ENCODE peak calls at places on chromosomes 5 and 9, in four cellular contexts. S is brain microvascular endothelial cell, Y is NCI-H2081, T is fibroblast of the aortic adventitia. K is an unnamed sample.
A peak's percentile ranks its signal among the peaks of the same experiment; 100 is the strongest.

GRCh38 chr5:180160215-180160614 is 48.8 kb downstream of the RASGEF1C start:
- DNase-seq in S (no peak), Y (no peak), T (no peak), K (no peak)

GRCh38 chr9:98425079-98425478 is 169.6 kb upstream of the TBC1D2 start:
- DNase-seq in S (no peak), Y (no peak), T (no peak), K (no peak)

GRCh38 chr5:52712354-52712753 is 75.4 kb upstream of the ITGA1 start:
- DNase-seq in S (no peak), Y (no peak), T (no peak), K (no peak)

GRCh38 chr5:111968459-111968858 is 211.5 kb upstream of the NREP start:
- DNase-seq in S (no peak), Y (no peak), T (peak; percentile 96), K (no peak)

GRCh38 chr9:127776195-127776918 is 2.1 kb downstream of the SH2D3C start:
- DNase-seq in S (no peak), Y (peak; percentile 15), T (no peak), K (no peak)

GRCh38 chr9:91207481-91207888 is 154.2 kb downstream of the AUH start:
- DNase-seq in S (peak; percentile 60), Y (no peak), T (peak; percentile 64), K (peak; percentile 27)

GRCh38 chr9:126024581-126025230 is 277.5 kb downstream of the PBX3 start:
- DNase-seq in S (no peak), Y (no peak), T (no peak), K (no peak)

GRCh38 chr5:133421394-133421793 is 190.9 kb downstream of the FSTL4 start:
- DNase-seq in S (peak; percentile 25), Y (no peak), T (peak; percentile 4), K (no peak)

GRCh38 chr5:136638084-136638483 is 272.7 kb upstream of the TRPC7 start:
- DNase-seq in S (no peak), Y (no peak), T (peak; percentile 11), K (peak; percentile 21)

GRCh38 chr5:179256229-179257189 is 88.8 kb downstream of the ADAMTS2 start:
- DNase-seq in S (no peak), Y (no peak), T (peak; percentile 39), K (no peak)

GRCh38 chr9:133707761-133708122 is 30.4 kb downstream of the SARDH start:
- DNase-seq in S (no peak), Y (no peak), T (no peak), K (no peak)

GRCh38 chr5:139677404-139678282 is 29.5 kb downstream of the CXXC5 start:
- DNase-seq in S (no peak), Y (no peak), T (no peak), K (no peak)

GRCh38 chr9:94918038-94918753 is 191.7 kb downstream of the AOPEP start:
- DNase-seq in S (no peak), Y (no peak), T (no peak), K (no peak)

GRCh38 chr5:6436715-6437340 is 11.8 kb upstream of the UBE2QL1 start:
- DNase-seq in S (no peak), Y (no peak), T (no peak), K (no peak)

GRCh38 chr5:126855266-126855665 is 78.3 kb downstream of the LMNB1 start:
- DNase-seq in S (peak; percentile 42), Y (no peak), T (no peak), K (no peak)

GRCh38 chr5:61275841-61276240 is 56.2 kb upstream of the ZSWIM6 start:
- DNase-seq in S (peak; percentile 50), Y (no peak), T (peak; percentile 73), K (peak; percentile 12)

GRCh38 chr5:172224996-172225395 is 31.0 kb downstream of the EFCAB9 start:
- DNase-seq in S (no peak), Y (peak; percentile 26), T (no peak), K (no peak)

GRCh38 chr9:130872912-130873503 is 23.6 kb downstream of the QRFP start:
- DNase-seq in S (no peak), Y (peak; percentile 20), T (peak; percentile 36), K (no peak)

GRCh38 chr5:568061-568781 is 43.9 kb upstream of the CEP72 start:
- DNase-seq in S (no peak), Y (no peak), T (no peak), K (no peak)

GRCh38 chr5:62572918-62573514 is 5.6 kb upstream of the LRRC70 start:
- DNase-seq in S (no peak), Y (no peak), T (no peak), K (no peak)

GRCh38 chr5:142800776-142801494 is 30.8 kb downstream of the ARHGAP26 start:
- DNase-seq in S (no peak), Y (no peak), T (no peak), K (no peak)

GRCh38 chr5:61414806-61415205 is 82.7 kb downstream of the ZSWIM6 start:
- DNase-seq in S (no peak), Y (no peak), T (no peak), K (no peak)

GRCh38 chr5:157708866-157709265 is 22.4 kb upstream of the THG1L start:
- DNase-seq in S (no peak), Y (no peak), T (peak; percentile 25), K (no peak)

GRCh38 chr5:107889387-107889786 is 218.7 kb upstream of the EFNA5 start:
- DNase-seq in S (no peak), Y (no peak), T (no peak), K (no peak)

K was measured in hepatic stellate cell.